ENCODE peak calls at places on chromosomes 4 and X, in five cellular contexts. One of them, this sample, is unnamed. For H3K9me2, the result is how much of the 10 kb centered on the place peaks cover.

GRCh38 chr4:126939401-126939800 is 693.4 kb upstream of the INTU start:
- DNase-seq in GM23248: peak
- DNase-seq in SK-N-SH: no peak
- DNase-seq in GM23338: no peak
- DNase-seq in hepatocyte: no peak
- DNase-seq in this sample: peak

GRCh38 chrX:20654596-20655106 is 387.9 kb upstream of the RPS6KA3 start:
- DNase-seq in GM23338: no peak
- DNase-seq in hepatocyte: no peak
- DNase-seq in GM23248: peak
- DNase-seq in SK-N-SH: no peak
- DNase-seq in this sample: peak

GRCh38 chrX:16466640-16467432 is 183.1 kb upstream of the S100G start:
- DNase-seq in GM23338: no peak
- DNase-seq in GM23248: peak
- DNase-seq in hepatocyte: peak
- DNase-seq in SK-N-SH: no peak
- DNase-seq in this sample: peak

GRCh38 chr4:22695011-22695410 is 2.3 kb downstream of the GBA3 start:
- DNase-seq in GM23338: no peak
- DNase-seq in hepatocyte: no peak
- DNase-seq in SK-N-SH: no peak
- DNase-seq in GM23248: peak
- DNase-seq in this sample: no peak

GRCh38 chrX:17038681-17039161 is 92.3 kb downstream of the REPS2 start:
- DNase-seq in GM23338: no peak
- DNase-seq in GM23248: peak
- DNase-seq in SK-N-SH: peak
- DNase-seq in hepatocyte: no peak
- DNase-seq in this sample: no peak

GRCh38 chr4:117324851-117325491 is 239.6 kb upstream of the TRAM1L1 start:
- DNase-seq in hepatocyte: peak
- DNase-seq in SK-N-SH: no peak
- DNase-seq in GM23248: peak
- DNase-seq in GM23338: no peak
- DNase-seq in this sample: peak

GRCh38 chrX:45710081-45710801 is 509.6 kb upstream of the DIPK2B start:
- DNase-seq in GM23338: no peak
- DNase-seq in hepatocyte: no peak
- DNase-seq in SK-N-SH: peak
- DNase-seq in GM23248: peak
- DNase-seq in this sample: peak

GRCh38 chr4:184934961-184935360 is 83.3 kb upstream of the HELT start:
- DNase-seq in SK-N-SH: no peak
- DNase-seq in GM23248: no peak
- DNase-seq in GM23338: no peak
- DNase-seq in hepatocyte: no peak
- DNase-seq in this sample: no peak

GRCh38 chr4:30461218-30461617 is 259.0 kb upstream of the PCDH7 start:
- DNase-seq in SK-N-SH: no peak
- DNase-seq in GM23338: peak
- DNase-seq in GM23248: no peak
- DNase-seq in hepatocyte: no peak
- DNase-seq in this sample: no peak

GRCh38 chr4:66351761-66352160 is 681.5 kb upstream of the EPHA5 start:
- DNase-seq in hepatocyte: no peak
- DNase-seq in SK-N-SH: no peak
- DNase-seq in GM23338: no peak
- DNase-seq in GM23248: no peak
- DNase-seq in this sample: peak

GRCh38 chr4:141350122-141350904 is 129.6 kb downstream of the ZNF330 start:
- DNase-seq in GM23338: no peak
- DNase-seq in GM23248: peak
- DNase-seq in SK-N-SH: no peak
- DNase-seq in hepatocyte: peak
- DNase-seq in this sample: peak

GRCh38 chr4:67104145-67104544 is 441.2 kb downstream of the CENPC start:
- DNase-seq in SK-N-SH: no peak
- DNase-seq in GM23338: no peak
- DNase-seq in hepatocyte: no peak
- DNase-seq in GM23248: no peak
- DNase-seq in this sample: no peak

GRCh38 chrX:86806786-86807185 is 658.5 kb downstream of the DACH2 start:
- DNase-seq in GM23338: peak
- DNase-seq in SK-N-SH: peak
- DNase-seq in hepatocyte: peak
- DNase-seq in GM23248: peak
- DNase-seq in this sample: peak

GRCh38 chr4:48546336-48546735 is 56.3 kb downstream of the ZAR1 start:
- DNase-seq in SK-N-SH: no peak
- DNase-seq in GM23338: peak
- DNase-seq in hepatocyte: peak
- DNase-seq in GM23248: peak
- DNase-seq in this sample: peak

GRCh38 chr4:124631760-124632159 is 80.8 kb downstream of the ANKRD50 start:
- DNase-seq in hepatocyte: peak
- DNase-seq in GM23248: peak
- DNase-seq in SK-N-SH: no peak
- DNase-seq in GM23338: no peak
- DNase-seq in this sample: peak

GRCh38 chr4:141134051-141134450 is 782 bp upstream of the RNF150 start:
- DNase-seq in SK-N-SH: peak
- DNase-seq in hepatocyte: peak
- DNase-seq in GM23248: peak
- DNase-seq in GM23338: no peak
- DNase-seq in this sample: no peak

GRCh38 chrX:40420899-40421729 is 159.7 kb upstream of the ATP6AP2 start:
- DNase-seq in SK-N-SH: no peak
- DNase-seq in hepatocyte: no peak
- DNase-seq in GM23338: no peak
- DNase-seq in GM23248: peak
- DNase-seq in this sample: no peak

GRCh38 chrX:100587846-100588245 is 3.1 kb downstream of the TNMD start:
- DNase-seq in SK-N-SH: no peak
- DNase-seq in GM23248: no peak
- DNase-seq in GM23338: no peak
- DNase-seq in hepatocyte: peak
- DNase-seq in this sample: no peak
- H3K27ac ChIP-seq in SK-N-SH: no peak
- H3K27ac ChIP-seq in GM23248: no peak
- H3K27ac ChIP-seq in GM23338: no peak
- H3K27ac ChIP-seq in hepatocyte: no peak
- H3K27ac ChIP-seq in this sample: no peak

GRCh38 chr4:149987777-149988410 is 90.4 kb upstream of the DCLK2 start:
- DNase-seq in hepatocyte: no peak
- DNase-seq in SK-N-SH: no peak
- DNase-seq in GM23338: no peak
- DNase-seq in GM23248: no peak
- DNase-seq in this sample: no peak

GRCh38 chr4:149986916-149987315 is 91.3 kb upstream of the DCLK2 start:
- DNase-seq in GM23248: no peak
- DNase-seq in SK-N-SH: no peak
- DNase-seq in GM23338: no peak
- DNase-seq in hepatocyte: no peak
- DNase-seq in this sample: no peak

GRCh38 chr4:149987330-149987751 is 90.9 kb upstream of the DCLK2 start:
- DNase-seq in GM23248: no peak
- DNase-seq in SK-N-SH: peak
- DNase-seq in GM23338: no peak
- DNase-seq in hepatocyte: peak
- DNase-seq in this sample: no peak

GRCh38 chr4:149983931-149984330 is 94.3 kb upstream of the DCLK2 start:
- DNase-seq in SK-N-SH: no peak
- DNase-seq in GM23248: no peak
- DNase-seq in GM23338: no peak
- DNase-seq in hepatocyte: no peak
- DNase-seq in this sample: no peak

GRCh38 chr4:149985981-149986380 is 92.3 kb upstream of the DCLK2 start:
- DNase-seq in hepatocyte: no peak
- DNase-seq in GM23338: no peak
- DNase-seq in GM23248: no peak
- DNase-seq in SK-N-SH: no peak
- DNase-seq in this sample: no peak
- H3K9me2 ChIP-seq in hepatocyte: under half
- H3K9me2 ChIP-seq in GM23338: under half
- H3K9me2 ChIP-seq in GM23248: under half
- H3K9me2 ChIP-seq in SK-N-SH: under half
- H3K9me2 ChIP-seq in this sample: under half

GRCh38 chr4:3226944-3227343 is 22.0 kb upstream of the MSANTD1 start:
- DNase-seq in hepatocyte: no peak
- DNase-seq in GM23248: no peak
- DNase-seq in SK-N-SH: no peak
- DNase-seq in GM23338: no peak
- DNase-seq in this sample: no peak
- H3K27ac ChIP-seq in hepatocyte: no peak
- H3K27ac ChIP-seq in GM23248: no peak
- H3K27ac ChIP-seq in SK-N-SH: no peak
- H3K27ac ChIP-seq in GM23338: no peak
- H3K27ac ChIP-seq in this sample: no peak

DNA sequence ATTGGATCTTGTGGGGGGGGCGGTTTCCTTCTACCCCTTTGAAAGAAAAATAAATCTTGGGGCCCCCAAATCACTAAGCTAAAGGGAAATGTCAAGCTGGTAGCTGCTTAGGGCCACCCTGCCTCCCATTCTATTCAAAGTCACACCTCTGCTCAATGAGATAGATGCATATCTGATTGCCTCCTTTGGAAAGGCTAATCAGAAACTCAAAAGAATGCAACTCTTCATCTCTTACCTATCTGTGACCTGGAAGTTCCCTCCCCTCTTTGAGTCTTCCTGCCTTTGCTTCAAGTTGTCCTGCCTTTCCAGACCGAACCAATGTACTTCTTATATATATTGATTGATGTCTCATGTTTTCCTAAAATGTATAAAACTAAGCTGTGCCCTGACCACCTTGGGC is 7.0 kb downstream of the C4orf51 start:
- DNase-seq in GM23338: peak
- DNase-seq in GM23248: no peak
- DNase-seq in SK-N-SH: no peak
- DNase-seq in hepatocyte: no peak
- DNase-seq in this sample: no peak
- H3K9me2 ChIP-seq in GM23338: under half
- H3K9me2 ChIP-seq in GM23248: under half
- H3K9me2 ChIP-seq in SK-N-SH: under half
- H3K9me2 ChIP-seq in hepatocyte: under half
- H3K9me2 ChIP-seq in this sample: under half

DNA sequence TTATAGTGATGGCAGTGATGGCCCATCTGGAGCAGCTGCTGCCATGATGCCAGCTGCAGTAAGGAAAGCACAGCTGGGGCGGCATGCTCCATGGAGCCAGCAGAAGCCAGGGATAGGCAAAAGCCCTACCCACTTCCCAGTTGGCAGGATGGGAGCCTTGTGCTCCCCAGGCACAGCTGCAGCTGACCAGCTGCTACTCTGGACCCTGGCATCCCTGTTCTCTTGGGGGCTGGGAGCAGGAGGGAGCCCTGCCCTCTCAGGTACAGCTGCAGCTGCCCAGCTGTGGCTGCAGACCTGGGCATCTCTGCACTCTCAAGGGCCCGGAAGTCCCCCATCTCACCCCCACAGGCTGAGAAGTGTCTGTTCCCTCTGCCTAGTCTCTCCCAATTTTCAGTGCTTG is 531.9 kb downstream of the PCDH18 start:
- DNase-seq in GM23338: no peak
- DNase-seq in SK-N-SH: no peak
- DNase-seq in hepatocyte: no peak
- DNase-seq in GM23248: no peak
- DNase-seq in this sample: no peak
- H3K27ac ChIP-seq in GM23338: no peak
- H3K27ac ChIP-seq in SK-N-SH: no peak
- H3K27ac ChIP-seq in hepatocyte: no peak
- H3K27ac ChIP-seq in GM23248: no peak
- H3K27ac ChIP-seq in this sample: no peak

GRCh38 chr4:153546273-153546672 is 80.1 kb downstream of the TMEM131L start:
- DNase-seq in GM23338: no peak
- DNase-seq in hepatocyte: no peak
- DNase-seq in SK-N-SH: no peak
- DNase-seq in GM23248: no peak
- DNase-seq in this sample: no peak
- H3K9me2 ChIP-seq in GM23338: under half
- H3K9me2 ChIP-seq in hepatocyte: under half
- H3K9me2 ChIP-seq in SK-N-SH: under half
- H3K9me2 ChIP-seq in GM23248: under half
- H3K9me2 ChIP-seq in this sample: under half

GRCh38 chr4:83326546-83326945 is 8.1 kb downstream of the HPSE start:
- DNase-seq in GM23338: no peak
- DNase-seq in GM23248: no peak
- DNase-seq in hepatocyte: no peak
- DNase-seq in SK-N-SH: no peak
- DNase-seq in this sample: no peak

GRCh38 chr4:83320548-83320947 is 14.1 kb downstream of the HPSE start:
- DNase-seq in GM23248: peak
- DNase-seq in GM23338: no peak
- DNase-seq in hepatocyte: no peak
- DNase-seq in SK-N-SH: no peak
- DNase-seq in this sample: peak

GRCh38 chr4:83328486-83328885 is 6.2 kb downstream of the HPSE start:
- DNase-seq in GM23338: peak
- DNase-seq in SK-N-SH: no peak
- DNase-seq in hepatocyte: peak
- DNase-seq in GM23248: peak
- DNase-seq in this sample: no peak

DNA sequence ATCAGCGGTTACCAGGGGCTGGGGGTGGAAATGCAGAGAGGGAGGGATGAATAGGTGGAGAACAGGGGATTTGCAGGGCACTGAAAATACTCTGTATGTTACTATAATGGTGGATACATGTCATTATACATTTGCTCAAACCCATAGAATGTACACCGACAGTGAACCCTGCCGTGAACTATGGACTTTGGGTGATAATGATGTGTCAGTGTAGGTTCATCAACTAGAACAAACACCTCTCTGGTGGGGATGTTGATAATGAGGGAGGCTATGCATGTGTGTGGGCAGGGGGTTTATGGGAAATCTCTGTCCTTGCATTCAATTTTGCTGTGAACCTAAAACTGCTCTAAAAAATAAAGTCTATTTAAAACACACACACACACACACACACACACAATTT is 11.5 kb downstream of the HPSE start:
- DNase-seq in GM23338: no peak
- DNase-seq in GM23248: no peak
- DNase-seq in SK-N-SH: no peak
- DNase-seq in hepatocyte: peak
- DNase-seq in this sample: no peak
- H3K27ac ChIP-seq in GM23338: no peak
- H3K27ac ChIP-seq in GM23248: no peak
- H3K27ac ChIP-seq in SK-N-SH: no peak
- H3K27ac ChIP-seq in hepatocyte: peak
- H3K27ac ChIP-seq in this sample: no peak

GRCh38 chrX:105220636-105221035 is at the start of gene TEX13A:
- DNase-seq in GM23338: no peak
- DNase-seq in GM23248: no peak
- DNase-seq in hepatocyte: no peak
- DNase-seq in SK-N-SH: no peak
- DNase-seq in this sample: no peak

GRCh38 chrX:105221374-105221773 is 880 bp upstream of the TEX13A start:
- DNase-seq in GM23338: no peak
- DNase-seq in hepatocyte: no peak
- DNase-seq in GM23248: no peak
- DNase-seq in SK-N-SH: no peak
- DNase-seq in this sample: peak

GRCh38 chrX:105219454-105220401 is 766 bp downstream of the TEX13A start:
- DNase-seq in GM23338: no peak
- DNase-seq in hepatocyte: no peak
- DNase-seq in GM23248: no peak
- DNase-seq in SK-N-SH: no peak
- DNase-seq in this sample: no peak
- H3K9me2 ChIP-seq in GM23338: under half
- H3K9me2 ChIP-seq in hepatocyte: under half
- H3K9me2 ChIP-seq in GM23248: under half
- H3K9me2 ChIP-seq in SK-N-SH: under half
- H3K9me2 ChIP-seq in this sample: under half

This sample was measured in PC-3.